ENCODE peak calls at places on chromosomes 2 and 18, in four cellular contexts. N is WTC11, M is HepG2, C is K562. L is an unnamed sample.

GRCh38 chr2:239097428-239097696 is 249.5 kb downstream of the TWIST2 start:
- DNase-seq in N (no peak), M (no peak), C (no peak), L (no peak)

GRCh38 chr18:21479721-21480120 is 120.8 kb downstream of the ESCO1 start:
- DNase-seq in N (no peak), C (no peak), M (no peak), L (no peak)

GRCh38 chr2:169258045-169258601 is 104.2 kb downstream of the LRP2 start:
- DNase-seq in N (no peak), C (no peak), M (no peak), L (no peak)

GRCh38 chr2:60867007-60867406 is 14.4 kb upstream of the REL start:
- DNase-seq in N (no peak), C (no peak), M (no peak), L (no peak)

GRCh38 chr2:43132523-43133301 is 93.7 kb downstream of the ZFP36L2 start:
- DNase-seq in C (no peak), N (no peak), M (no peak), L (no peak)

GRCh38 chr2:73290049-73290839 is 3.1 kb downstream of the EGR4 start:
- DNase-seq in C (peak), M (peak), N (peak), L (peak)

GRCh38 chr2:240068193-240068592 is 14.9 kb upstream of the OR6B3 start:
- DNase-seq in M (no peak), N (no peak), C (no peak), L (no peak)

GRCh38 chr2:186424265-186424664 is 61.8 kb upstream of the ZC3H15 start:
- DNase-seq in N (no peak), C (no peak), M (no peak), L (no peak)

GRCh38 chr2:63539416-63540162 is 48.7 kb downstream of the WDPCP start:
- DNase-seq in C (peak), N (no peak), M (no peak), L (no peak)

GRCh38 chr2:189347540-189347939 is 93.7 kb upstream of the WDR75 start:
- DNase-seq in N (no peak), M (peak), C (peak), L (peak)

GRCh38 chr2:150878347-150878746 is 383.3 kb downstream of the RBM43 start:
- DNase-seq in N (no peak), C (peak), M (peak), L (no peak)

GRCh38 chr2:156586621-156587020 is 150.4 kb downstream of the GPD2 start:
- DNase-seq in C (no peak), M (no peak), N (no peak), L (no peak)

GRCh38 chr2:199261221-199261620 is 196.5 kb downstream of the SATB2 start:
- DNase-seq in C (no peak), N (no peak), M (no peak), L (no peak)

GRCh38 chr2:223959688-223960087 is 2.4 kb downstream of the MRPL44 start:
- DNase-seq in N (no peak), C (no peak), M (no peak), L (no peak)

GRCh38 chr2:210440206-210440605 is 36.4 kb downstream of the LANCL1 start:
- DNase-seq in N (no peak), C (no peak), M (no peak), L (no peak)

GRCh38 chr2:210442457-210442856 is 34.1 kb downstream of the LANCL1 start:
- DNase-seq in M (no peak), C (no peak), N (no peak), L (no peak)

GRCh38 chr2:210442869-210443268 is 33.7 kb downstream of the LANCL1 start:
- DNase-seq in C (no peak), N (peak), M (no peak), L (no peak)

GRCh38 chr2:210443527-210443926 is 33.0 kb downstream of the LANCL1 start:
- DNase-seq in N (peak), M (no peak), C (no peak), L (no peak)

DNA sequence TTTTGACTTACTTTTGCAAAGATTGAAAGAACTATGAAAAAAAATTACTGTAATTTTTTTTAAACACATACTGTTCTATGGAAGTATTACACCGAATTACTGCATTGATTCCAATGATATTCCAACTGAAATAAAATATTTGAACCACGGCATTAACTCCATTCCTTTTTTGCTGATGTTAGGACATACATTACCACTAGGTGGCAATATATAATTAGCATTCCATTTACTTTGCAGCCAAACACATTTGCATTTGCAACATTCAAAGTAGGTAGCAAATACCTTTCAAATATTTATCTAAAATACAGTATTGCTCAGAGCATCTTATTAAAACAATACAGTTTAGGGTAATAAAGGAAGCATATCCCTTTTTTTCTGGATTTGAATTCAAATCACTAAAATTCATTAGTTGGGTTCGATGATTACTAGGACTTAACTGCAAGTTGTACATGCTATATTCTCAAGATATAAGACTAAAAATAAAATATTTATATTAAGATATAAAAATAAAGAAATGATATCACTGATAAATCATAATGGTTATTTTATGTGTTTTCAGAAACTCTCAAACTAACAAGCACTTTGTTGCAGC is 31.3 kb downstream of the LANCL1 start:
- DNase-seq in C (peak), N (no peak), M (peak), L (peak)
- TF ChIP-seq ELF4 in C (no peak), N (no peak), M (no peak), L (no peak)

GRCh38 chr18:23163786-23164583 is 28.7 kb downstream of the CABLES1 start:
- DNase-seq in M (no peak), C (no peak), N (no peak), L (no peak)

GRCh38 chr18:23165271-23165670 is 30.0 kb downstream of the CABLES1 start:
- DNase-seq in M (no peak), C (no peak), N (no peak), L (no peak)

GRCh38 chr18:23170137-23170536 is 34.9 kb downstream of the CABLES1 start:
- DNase-seq in N (no peak), C (no peak), M (no peak), L (no peak)

GRCh38 chr18:23169683-23170082 is 34.4 kb downstream of the CABLES1 start:
- DNase-seq in C (no peak), N (peak), M (no peak), L (no peak)

GRCh38 chr18:23166863-23167531 is 31.7 kb downstream of the CABLES1 start:
- DNase-seq in M (no peak), C (no peak), N (no peak), L (no peak)
- TF ChIP-seq ELF4 in M (no peak), C (no peak), N (no peak), L (no peak)

DNA sequence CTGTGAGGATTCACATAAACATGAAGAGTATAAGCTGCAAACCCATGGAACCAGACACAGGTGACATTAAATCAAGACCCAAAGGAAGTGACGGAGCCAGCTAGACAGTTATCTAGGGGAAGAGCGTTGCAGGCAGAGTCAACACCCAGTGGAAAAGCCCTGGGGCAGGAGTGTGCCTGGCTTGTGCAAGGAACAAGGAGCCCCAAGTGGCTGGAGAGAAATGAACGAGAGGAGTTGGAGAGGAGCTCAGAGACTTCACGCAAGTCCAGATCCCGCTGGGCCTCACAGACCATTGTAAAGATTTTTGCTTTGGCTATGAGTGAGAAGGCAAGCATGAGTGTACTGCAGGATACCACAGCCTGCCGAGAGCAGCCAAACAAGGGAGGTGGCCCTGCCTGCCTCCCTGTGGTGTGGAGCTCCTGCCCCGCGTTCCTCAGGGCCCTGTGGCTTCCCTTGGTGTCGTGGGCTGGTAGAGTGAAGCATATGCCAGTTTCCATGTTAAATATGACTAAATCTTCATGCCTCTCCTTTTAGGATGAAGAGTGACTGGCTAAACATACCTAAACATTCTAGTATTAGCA is 88.2 kb downstream of the SP3 start:
- DNase-seq in C (peak), N (no peak), M (no peak), L (no peak)
- TF ChIP-seq ELF4 in C (no peak), N (no peak), M (no peak), L (no peak)

GRCh38 chr2:126797622-126798275 is 100.9 kb upstream of the TEX51 start:
- DNase-seq in C (no peak), N (no peak), M (no peak), L (no peak)
- TF ChIP-seq ELF4 in C (no peak), N (no peak), M (no peak), L (no peak)

DNA sequence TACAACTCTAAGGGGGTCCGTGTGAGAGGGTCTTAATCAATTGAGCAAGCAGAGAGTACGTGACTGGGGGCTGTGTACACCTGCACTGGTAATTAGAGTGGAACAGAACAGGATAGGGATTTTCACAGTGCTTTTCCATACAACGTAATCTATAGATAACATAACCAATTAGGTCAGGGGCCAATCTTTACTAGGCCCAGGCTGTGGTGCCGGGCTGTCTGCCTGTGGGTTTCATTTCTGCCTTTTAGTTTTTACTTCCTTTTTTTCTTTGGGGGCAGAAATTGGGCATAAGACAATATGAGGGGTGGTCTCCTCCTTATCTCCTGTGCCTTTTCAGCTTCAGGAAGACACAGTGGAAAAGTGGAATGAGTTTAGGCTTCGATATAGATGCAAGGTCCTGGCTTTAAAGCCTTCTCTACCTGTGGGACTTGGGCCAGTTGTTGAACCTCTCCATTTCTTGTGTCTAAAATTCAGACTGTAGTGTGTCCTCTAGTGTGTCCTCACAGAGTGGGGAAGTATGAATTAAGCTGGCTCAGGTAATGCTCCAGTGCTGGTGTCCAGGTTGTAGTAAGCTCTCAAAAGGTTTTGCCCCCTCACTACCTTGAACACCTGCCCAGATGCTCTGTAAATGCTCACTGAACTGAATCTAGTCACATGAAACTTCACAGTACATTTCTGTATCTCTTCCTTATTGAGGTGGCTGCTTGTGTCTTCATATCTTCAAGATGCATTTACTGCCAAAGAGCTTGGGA is 422.8 kb downstream of the SETBP1 start:
- DNase-seq in C (no peak), M (no peak), N (no peak), L (no peak)
- TF ChIP-seq ELF4 in C (no peak), M (no peak), N (no peak), L (no peak)

DNA sequence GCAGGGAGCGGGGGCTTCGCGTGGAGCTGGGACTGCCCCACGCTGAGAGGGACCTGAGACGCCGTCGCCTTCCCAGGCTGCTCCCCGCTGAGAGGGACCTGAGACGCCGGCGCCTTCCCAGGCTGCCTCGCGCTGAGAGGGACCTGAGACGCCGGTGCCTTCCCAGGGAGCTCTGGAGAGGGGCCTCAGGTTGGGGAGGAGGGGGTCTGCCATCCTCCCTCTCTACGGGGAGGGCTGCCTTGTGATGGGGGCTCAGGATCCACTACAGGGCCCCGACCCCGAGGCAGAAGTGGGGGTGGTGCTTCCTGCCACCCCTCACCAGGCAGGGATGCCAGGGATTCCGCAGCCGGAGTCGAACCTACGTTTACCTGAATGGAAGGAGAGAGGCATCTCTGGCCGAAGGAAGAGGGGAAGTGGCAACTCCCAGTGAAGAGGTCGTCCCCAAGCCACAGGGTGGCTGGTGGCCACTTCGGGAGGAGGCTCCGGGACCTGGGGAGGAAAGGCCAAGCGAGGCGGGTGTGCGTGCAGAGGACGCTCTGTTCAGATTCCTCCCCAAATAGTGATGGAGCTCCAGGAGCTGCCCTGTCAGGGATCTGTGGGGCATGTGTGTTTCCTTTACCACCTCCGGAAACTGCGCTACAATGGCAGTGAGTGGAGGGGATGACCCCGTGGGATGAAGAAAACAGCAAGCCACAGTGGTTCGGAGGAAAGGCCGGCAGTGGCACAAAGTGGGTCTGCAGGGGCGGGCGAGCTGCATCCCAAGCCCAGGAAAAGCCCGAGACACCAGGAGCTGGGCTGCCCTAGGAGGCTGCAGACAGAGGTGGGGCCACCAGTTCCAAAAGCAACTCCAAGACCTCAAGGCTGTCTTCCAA is 108.1 kb upstream of the CTDP1 start:
- DNase-seq in N (no peak), C (no peak), M (no peak), L (no peak)
- TF ChIP-seq ELF4 in N (no peak), C (no peak), M (no peak), L (no peak)

GRCh38 chr18:79337620-79338019 is 58.1 kb upstream of the NFATC1 start:
- DNase-seq in M (no peak), C (no peak), N (no peak), L (no peak)
- TF ChIP-seq ELF4 in M (no peak), C (no peak), N (no peak), L (no peak)

DNA sequence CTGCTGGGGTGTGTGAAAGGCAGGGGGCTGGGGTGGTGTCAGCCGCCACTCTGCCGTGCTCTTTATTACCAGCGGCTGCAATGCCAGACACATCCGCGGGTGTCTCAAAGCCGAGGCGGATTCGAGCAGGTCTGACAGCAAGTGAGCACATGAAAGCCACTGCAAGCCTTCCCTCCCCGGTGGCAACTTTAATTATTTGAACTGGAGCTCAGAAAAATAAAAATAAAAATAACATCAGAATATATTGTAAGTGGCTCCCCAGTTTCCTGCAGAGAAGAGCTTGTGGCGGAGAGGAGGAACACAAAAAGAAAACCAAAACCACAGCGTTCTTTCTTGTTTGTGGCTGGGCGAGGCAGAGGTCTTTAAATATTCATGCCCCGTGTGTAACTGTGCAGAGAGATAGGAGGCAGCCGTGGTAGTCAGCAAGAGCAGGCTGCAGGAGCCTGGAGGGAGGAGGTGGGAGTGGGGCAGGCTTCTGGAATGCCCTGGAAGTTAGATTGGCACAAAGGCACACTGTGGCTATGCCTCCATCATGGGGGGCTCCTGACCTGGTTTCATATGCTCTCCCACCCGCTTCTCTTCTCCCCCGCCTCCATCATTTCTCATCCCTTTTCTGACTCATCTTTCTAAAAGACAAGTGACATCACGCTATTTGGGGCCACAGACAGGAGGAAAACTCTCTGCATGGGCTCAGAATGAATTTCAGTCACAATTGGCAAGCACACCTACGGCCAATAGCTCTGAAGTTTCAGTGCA is 199.8 kb downstream of the CLIP4 start:
- DNase-seq in C (no peak), M (no peak), N (peak), L (peak)
- TF ChIP-seq ELF4 in C (no peak), M (no peak), N (no peak), L (no peak)

GRCh38 chr2:241389697-241390096 is 33.6 kb downstream of the FARP2 start:
- DNase-seq in C (no peak), N (no peak), M (no peak), L (no peak)

GRCh38 chr2:241391892-241392665 is 36.0 kb downstream of the FARP2 start:
- DNase-seq in N (peak), M (peak), C (peak), L (peak)

GRCh38 chr2:241381872-241382271 is 25.8 kb downstream of the FARP2 start:
- DNase-seq in M (no peak), C (no peak), N (no peak), L (no peak)

GRCh38 chr2:241390301-241391206 is 34.5 kb downstream of the FARP2 start:
- DNase-seq in N (no peak), M (no peak), C (no peak), L (no peak)

DNA sequence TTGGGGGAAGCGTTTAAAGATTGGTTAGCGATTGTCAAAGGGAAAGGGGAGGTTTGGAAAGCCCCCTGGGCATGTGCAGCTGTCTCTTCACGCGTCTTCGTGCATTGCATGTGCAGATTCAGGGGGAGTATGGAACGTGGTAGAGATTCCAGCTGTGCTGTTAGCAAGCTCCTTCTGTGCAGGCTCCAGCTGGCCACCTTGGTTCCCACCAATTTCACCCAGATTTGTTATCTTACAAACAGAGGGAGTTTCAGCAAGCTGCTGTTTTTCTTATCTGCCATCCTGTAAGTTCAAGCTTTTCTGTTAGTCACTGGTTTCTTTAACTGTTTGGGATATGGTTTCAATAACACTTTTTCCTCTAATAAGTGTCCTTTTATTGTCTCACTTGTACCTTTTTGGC is 30.4 kb downstream of the FARP2 start:
- DNase-seq in N (no peak), M (no peak), C (peak), L (no peak)
- TF ChIP-seq ELF4 in N (no peak), M (no peak), C (no peak), L (no peak)